ENCODE peak calls at places on chromosomes 4 and X, in seven cellular contexts. H, D, G, L, K, T and J are unnamed samples.

GRCh38 chr4:148674891-148675290 is 232.7 kb upstream of the NR3C2 start:
- DNase-seq in H (no peak), D (no peak), G (no peak), L (no peak), K (no peak), T (no peak), J (no peak)

GRCh38 chr4:107468812-107469211 is 251.2 kb downstream of the PAPSS1 start:
- DNase-seq in H (no peak), D (no peak), G (no peak), L (no peak), K (no peak), T (no peak), J (peak)

GRCh38 chr4:82401600-82401999 is 27.8 kb upstream of the HNRNPD start:
- DNase-seq in H (no peak), D (no peak), G (no peak), L (no peak), K (no peak), T (no peak), J (no peak)

GRCh38 chr4:7107166-7107905 is 39.5 kb upstream of the GRPEL1 start:
- DNase-seq in H (peak), D (no peak), G (no peak), L (no peak), K (no peak), T (no peak), J (no peak)

GRCh38 chr4:159105063-159105414 is 2.2 kb downstream of the RAPGEF2 start:
- DNase-seq in H (no peak), D (no peak), G (peak), L (no peak), K (no peak), T (no peak), J (peak)

GRCh38 chrX:153646620-153647373 is at the start of gene DUSP9:
- DNase-seq in H (peak), D (no peak), G (peak), L (peak), K (peak), T (peak), J (peak)

GRCh38 chr4:15400911-15401671 is 26.7 kb upstream of the C1QTNF7 start:
- DNase-seq in H (peak), D (no peak), G (peak), L (peak), K (peak), T (no peak), J (peak)

GRCh38 chr4:57190651-57191481 is 80.7 kb upstream of the IGFBP7 start:
- DNase-seq in H (no peak), D (peak), G (peak), L (no peak), K (no peak), T (peak), J (peak)

GRCh38 chr4:147754037-147754445 is 22.2 kb downstream of the ARHGAP10 start:
- DNase-seq in H (no peak), D (no peak), G (peak), L (no peak), K (no peak), T (no peak), J (peak)

GRCh38 chrX:151711154-151711553 is 4.7 kb upstream of the FATE1 start:
- DNase-seq in H (no peak), D (no peak), G (no peak), L (no peak), K (no peak), T (no peak), J (no peak)

GRCh38 chr4:1852904-1853623 is 2.9 kb downstream of the LETM1 start:
- DNase-seq in H (no peak), D (no peak), G (no peak), L (no peak), K (no peak), T (peak), J (no peak)

GRCh38 chr4:102519925-102520324 is 18.8 kb downstream of the NFKB1 start:
- DNase-seq in H (no peak), D (no peak), G (no peak), L (no peak), K (no peak), T (no peak), J (no peak)

GRCh38 chrX:115268421-115268820 is 21.1 kb upstream of the LUZP4 start:
- DNase-seq in H (no peak), D (peak), G (no peak), L (no peak), K (no peak), T (peak), J (no peak)

GRCh38 chr4:8874896-8875680 is 3.4 kb upstream of the HMX1 start:
- DNase-seq in H (no peak), D (no peak), G (no peak), L (no peak), K (no peak), T (no peak), J (no peak)

GRCh38 chr4:168859888-168860694 is 150.0 kb downstream of the CBR4 start:
- DNase-seq in H (no peak), D (no peak), G (peak), L (no peak), K (no peak), T (no peak), J (no peak)

GRCh38 chr4:141680060-141680459 is 43.7 kb downstream of the IL15 start:
- DNase-seq in H (no peak), D (peak), G (no peak), L (no peak), K (no peak), T (no peak), J (no peak)

GRCh38 chr4:140557831-140558435 is 10.8 kb downstream of the UCP1 start:
- DNase-seq in H (no peak), D (no peak), G (no peak), L (no peak), K (no peak), T (no peak), J (no peak)

GRCh38 chrX:72086995-72087394 is 44.7 kb downstream of the RTL5 start:
- DNase-seq in H (no peak), D (no peak), G (no peak), L (no peak), K (no peak), T (no peak), J (no peak)